ENCODE peak calls at places on chromosome 1, in eight cellular contexts. F is ovary, N is A549, Z is tibial nerve, R is H1, G is breast epithelium, T is uterus, V is Peyer's patch. D is an unnamed sample.

GRCh38 chr1:115983584-115983983 is 7.3 kb downstream of the SLC22A15 start:
- DNase-seq in F (no peak), N (no peak), Z (no peak), R (no peak), G (no peak), T (no peak), V (no peak), D (no peak)

GRCh38 chr1:230394134-230394533 is 32.0 kb downstream of the PGBD5 start:
- DNase-seq in F (no peak), N (no peak), Z (no peak), R (no peak), G (no peak), T (no peak), V (no peak), D (no peak)

GRCh38 chr1:53369034-53369750 is 41.3 kb upstream of the LRP8 start:
- DNase-seq in F (peak; percentile 4), N (no peak), Z (no peak), R (no peak), G (peak; percentile 36), T (peak; percentile 2), V (peak; percentile 21), D (no peak)

GRCh38 chr1:37514350-37515184 is at the start of gene MEAF6:
- DNase-seq in F (peak; percentile 88), N (peak; percentile 72), Z (peak; percentile 62), R (peak; percentile 46), G (peak; percentile 79), T (peak; percentile 81), V (peak; percentile 90), D (peak; percentile 85)

GRCh38 chr1:10659218-10659617 is 137.2 kb downstream of the CASZ1 start:
- DNase-seq in F (no peak), N (no peak), Z (no peak), R (no peak), G (no peak), T (no peak), V (no peak), D (no peak)

GRCh38 chr1:178724734-178725602 is at the start of gene RALGPS2:
- DNase-seq in F (peak; percentile 76), N (peak; percentile 74), Z (peak; percentile 21), R (peak; percentile 46), G (peak; percentile 59), T (peak; percentile 66), V (peak; percentile 88), D (peak; percentile 73)

GRCh38 chr1:8004803-8005573 is 21.1 kb downstream of the ERRFI1 start:
- DNase-seq in F (peak; percentile 83), N (peak; percentile 95), Z (peak; percentile 94), R (no peak), G (peak; percentile 90), T (peak; percentile 92), V (peak; percentile 69), D (peak; percentile 79)

GRCh38 chr1:145711213-145711651 is 4.1 kb upstream of the PDZK1 start:
- DNase-seq in F (no peak), N (peak; percentile 77), Z (no peak), R (no peak), G (no peak), T (no peak), V (peak; percentile 63), D (peak; percentile 30)

GRCh38 chr1:2255420-2256369 is 27.6 kb downstream of the SKI start:
- DNase-seq in F (no peak), N (peak; percentile 81), Z (no peak), R (no peak), G (no peak), T (no peak), V (no peak), D (no peak)

GRCh38 chr1:230681599-230681998 is 32.3 kb downstream of the AGT start:
- DNase-seq in F (no peak), N (peak; percentile 41), Z (no peak), R (no peak), G (no peak), T (no peak), V (no peak), D (peak; percentile 42)

GRCh38 chr1:48019714-48020315 is 22.6 kb upstream of the TRABD2B start:
- DNase-seq in F (no peak), N (no peak), Z (no peak), R (no peak), G (peak; percentile 63), T (peak; percentile 51), V (no peak), D (peak; percentile 52)

GRCh38 chr1:45043094-45043493 is 31.0 kb downstream of the UROD start:
- DNase-seq in F (no peak), N (no peak), Z (no peak), R (no peak), G (no peak), T (no peak), V (no peak), D (no peak)

GRCh38 chr1:5408401-5408800 is 583.8 kb downstream of the NPHP4 start:
- DNase-seq in F (no peak), N (no peak), Z (no peak), R (no peak), G (no peak), T (no peak), V (peak; percentile 27), D (no peak)

GRCh38 chr1:6202256-6202655 is 2.9 kb upstream of the RPL22 start:
- DNase-seq in F (no peak), N (no peak), Z (no peak), R (no peak), G (no peak), T (no peak), V (no peak), D (no peak)

GRCh38 chr1:238469146-238469601 is 578.5 kb upstream of the ZP4 start:
- DNase-seq in F (no peak), N (no peak), Z (no peak), R (no peak), G (no peak), T (no peak), V (no peak), D (no peak)

GRCh38 chr1:156864796-156865195 is 4.1 kb downstream of the NTRK1 start:
- DNase-seq in F (no peak), N (peak; percentile 39), Z (no peak), R (no peak), G (no peak), T (no peak), V (no peak), D (no peak)

GRCh38 chr1:98672184-98672583 is 10.7 kb downstream of the SNX7 start:
- DNase-seq in F (no peak), N (no peak), Z (no peak), R (no peak), G (no peak), T (no peak), V (no peak), D (no peak)

GRCh38 chr1:53585565-53585964 is 126.4 kb downstream of the DMRTB1 start:
- DNase-seq in F (no peak), N (no peak), Z (no peak), R (no peak), G (no peak), T (peak; percentile 4), V (no peak), D (no peak)

GRCh38 chr1:23470282-23471070 is 13.5 kb downstream of the ASAP3 start:
- DNase-seq in F (peak; percentile 67), N (no peak), Z (peak; percentile 78), R (no peak), G (no peak), T (peak; percentile 62), V (no peak), D (no peak)

GRCh38 chr1:156903328-156904091 is 10.0 kb downstream of the PEAR1 start:
- DNase-seq in F (no peak), N (no peak), Z (no peak), R (no peak), G (no peak), T (no peak), V (no peak), D (no peak)

GRCh38 chr1:3858231-3858981 is 1.1 kb downstream of the DFFB start:
- DNase-seq in F (peak; percentile 41), N (no peak), Z (no peak), R (no peak), G (no peak), T (peak; percentile 23), V (peak; percentile 59), D (peak; percentile 45)

GRCh38 chr1:91501527-91501859 is 842 bp downstream of the CDC7 start:
- DNase-seq in F (no peak), N (no peak), Z (no peak), R (no peak), G (no peak), T (no peak), V (no peak), D (no peak)

GRCh38 chr1:206935491-206936067 is 10.7 kb downstream of the PIGR start:
- DNase-seq in F (no peak), N (peak; percentile 68), Z (no peak), R (peak; percentile 58), G (no peak), T (no peak), V (peak; percentile 69), D (peak; percentile 82)
- TF ChIP-seq CTCF in F (no peak), N (peak; percentile 40), Z (peak; percentile 27), R (peak; percentile 88), G (peak; percentile 14), T (no peak), V (peak; percentile 13), D (peak; percentile 79)

DNA sequence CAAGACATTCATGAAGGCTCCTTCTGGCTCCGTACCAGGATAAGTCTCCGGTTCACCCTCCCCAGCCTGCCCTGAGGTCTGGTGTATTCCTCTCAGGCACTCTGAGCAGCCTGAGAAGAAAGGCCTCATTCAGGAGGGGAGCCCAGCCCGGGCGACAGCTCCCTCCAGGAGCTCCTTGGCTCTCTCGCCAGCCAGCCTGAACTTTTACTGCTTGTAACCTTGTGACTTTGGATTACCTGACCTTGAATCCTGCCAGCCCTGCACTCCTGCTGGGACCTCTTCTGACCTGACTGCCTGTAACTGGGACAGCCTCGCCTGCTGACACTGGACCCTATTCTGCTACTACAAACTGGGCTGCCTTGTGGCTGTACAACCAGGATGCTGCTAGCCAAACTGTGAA is 65.8 kb downstream of the CD34 start:
- DNase-seq in F (no peak), N (no peak), Z (no peak), R (no peak), G (no peak), T (no peak), V (no peak), D (peak; percentile 35)
- H3K4me1 ChIP-seq in F (peaks cover 21% of the 10 kb centered on the region), N (peaks cover 17% of the 10 kb centered on the region), Z (peaks cover 87% of the 10 kb centered on the region), R (no peaks in the 10 kb centered on the region), G (peaks cover 8% of the 10 kb centered on the region), T (peaks cover 3% of the 10 kb centered on the region), V (peaks cover 23% of the 10 kb centered on the region), D (peaks cover 14% of the 10 kb centered on the region)

GRCh38 chr1:202072211-202072610 is 50.5 kb upstream of the GPR37L1 start:
- DNase-seq in F (no peak), N (peak; percentile 53), Z (no peak), R (no peak), G (no peak), T (no peak), V (peak; percentile 79), D (peak; percentile 35)
- TF ChIP-seq POLR2A in F (no peak), N (no peak), Z (no peak), R (no peak), G (no peak), T (no peak), V (no peak), D (no peak)

DNA sequence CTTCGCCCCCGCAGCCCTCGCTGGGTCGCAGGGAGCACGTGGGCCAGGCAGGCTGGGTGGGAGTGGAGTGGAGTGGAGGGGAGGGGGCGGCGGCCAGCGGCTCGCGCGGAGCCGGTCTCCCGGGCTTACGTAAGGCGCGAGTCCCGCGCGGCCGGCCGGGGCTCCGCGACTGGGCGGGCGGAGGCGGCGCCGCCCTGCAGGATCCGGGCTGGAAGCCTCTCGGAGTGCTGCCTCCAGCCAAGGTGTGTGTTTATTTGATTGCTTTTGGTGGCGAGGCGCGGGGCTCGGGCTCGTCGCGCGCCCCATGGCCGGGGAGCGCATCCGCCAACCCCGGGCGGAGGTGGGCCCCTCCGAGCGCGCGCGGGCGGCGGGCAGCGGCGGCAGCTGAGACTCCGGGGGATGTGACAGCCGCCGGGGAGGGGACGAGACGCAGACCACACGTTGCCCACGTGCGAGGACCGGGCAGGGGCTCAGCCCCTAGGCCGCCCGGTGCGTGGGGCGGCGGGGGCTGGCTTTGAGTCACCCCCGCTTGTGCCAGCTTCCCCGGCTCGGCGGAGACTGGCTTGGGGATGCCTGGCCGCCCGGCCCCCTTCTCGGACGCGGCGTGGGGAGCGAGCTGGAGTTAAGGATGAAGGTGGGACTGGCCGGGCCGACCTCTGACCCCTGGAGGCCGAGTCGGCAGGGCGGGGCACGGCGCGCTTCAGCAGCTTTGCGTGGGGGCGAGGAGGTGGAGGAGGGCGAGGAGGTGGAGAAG is 402 bp upstream of the AK4 start:
- DNase-seq in F (peak; percentile 54), N (peak; percentile 20), Z (peak; percentile 10), R (no peak), G (no peak), T (peak; percentile 46), V (peak; percentile 65), D (peak; percentile 59)
- TF ChIP-seq CTCF in F (no peak), N (no peak), Z (no peak), R (no peak), G (no peak), T (no peak), V (no peak), D (no peak)